ENCODE peak calls at places on chromosome 11, in ten cellular contexts. Q is NCI-H2081; D is cardiac muscle cell; J is NCI-H1092; Z is nephron progenitor cell; L is cerebellum; R is activated CD4-positive, alpha-beta T cell treated with anti-CD3 and anti-CD28 coated beads, Interleukin-2, amount 10 ng/mL, durations not matched to agents 7 days and 5 days; I is CD14-positive monocyte; S is CD4-positive, CD25-positive, alpha-beta regulatory T cell; G is HAP-1. M is an unnamed sample.

GRCh38 chr11:48043998-48044512 is 63.7 kb downstream of the PTPRJ start:
- DNase-seq in Q (no peak), J (no peak), Z (no peak), D (no peak), L (no peak), G (no peak), S (no peak), R (no peak), I (no peak), M (no peak)

GRCh38 chr11:77381749-77382693 is 80.5 kb upstream of the GDPD4 start:
- DNase-seq in Z (no peak), R (no peak), D (no peak), I (no peak), L (no peak), J (no peak), S (no peak), G (no peak), Q (no peak), M (peak)

GRCh38 chr11:17498475-17498874 is 21.8 kb upstream of the ABCC8 start:
- DNase-seq in J (no peak), Z (peak), Q (peak), I (no peak), L (peak), S (no peak), R (no peak), D (peak), G (no peak), M (no peak)

GRCh38 chr11:100785148-100785983 is 98.3 kb downstream of the ARHGAP42 start:
- DNase-seq in Z (no peak), R (no peak), G (no peak), J (no peak), D (peak), S (no peak), Q (no peak), I (no peak), L (no peak), M (no peak)

GRCh38 chr11:131597875-131598274 is 227.5 kb downstream of the NTM start:
- DNase-seq in R (no peak), D (no peak), L (no peak), J (no peak), I (no peak), Q (no peak), G (no peak), S (no peak), Z (no peak), M (no peak)

GRCh38 chr11:78429209-78429608 is 11.6 kb upstream of the GAB2 start:
- DNase-seq in S (no peak), Z (no peak), R (no peak), I (no peak), L (no peak), G (no peak), J (no peak), D (no peak), Q (no peak), M (no peak)

GRCh38 chr11:86735462-86736302 is 63.3 kb upstream of the ME3 start:
- DNase-seq in J (no peak), G (no peak), I (no peak), S (no peak), D (no peak), Q (no peak), L (no peak), R (no peak), Z (no peak), M (no peak)

GRCh38 chr11:86182976-86183584 is 61.5 kb upstream of the EED start:
- DNase-seq in Z (no peak), D (no peak), R (peak), Q (no peak), J (no peak), G (no peak), L (no peak), S (peak), I (peak), M (no peak)

GRCh38 chr11:12144306-12145174 is 34.1 kb downstream of the MICAL2 start:
- DNase-seq in I (no peak), D (no peak), J (no peak), L (no peak), Q (no peak), S (no peak), R (no peak), G (no peak), Z (no peak), M (no peak)

GRCh38 chr11:68903631-68904457 is at the start of the genes IGHMBP2 and MRPL21:
- DNase-seq in L (peak), R (peak), Q (peak), I (peak), J (peak), G (peak), S (peak), Z (peak), D (peak), M (peak)

GRCh38 chr11:96748639-96749370 is 359.0 kb downstream of the JRKL start:
- DNase-seq in Q (no peak), I (no peak), J (no peak), R (no peak), S (no peak), D (no peak), Z (no peak), L (no peak), G (no peak), M (no peak)

GRCh38 chr11:29224739-29225384 is 792.0 kb downstream of the KCNA4 start:
- DNase-seq in S (no peak), L (no peak), Q (no peak), G (no peak), J (no peak), Z (peak), D (peak), R (no peak), I (no peak), M (no peak)

GRCh38 chr11:393219-394033 is 583 bp upstream of the PKP3 start:
- DNase-seq in Z (no peak), J (no peak), L (no peak), I (no peak), R (no peak), Q (no peak), S (no peak), D (no peak), G (no peak), M (no peak)

GRCh38 chr11:72251614-72252013 is 7.6 kb upstream of the PHOX2A start:
- DNase-seq in J (no peak), R (no peak), Q (no peak), S (no peak), G (no peak), L (no peak), D (no peak), Z (no peak), I (no peak), M (no peak)

GRCh38 chr11:43951231-43951630 is 8.8 kb downstream of the C11orf96 start:
- DNase-seq in S (no peak), Q (no peak), D (no peak), I (no peak), J (no peak), R (no peak), G (no peak), L (no peak), Z (no peak), M (no peak)

GRCh38 chr11:11972148-11972547 is 36.3 kb downstream of the DKK3 start:
- DNase-seq in Q (no peak), G (no peak), Z (peak), J (no peak), R (no peak), I (no peak), L (no peak), D (peak), S (no peak), M (peak)

GRCh38 chr11:6636480-6636879 is 17.3 kb upstream of the TPP1 start:
- DNase-seq in J (no peak), Q (no peak), D (no peak), I (no peak), L (no peak), G (no peak), S (no peak), Z (no peak), R (no peak), M (no peak)

GRCh38 chr11:116513894-116514293 is 258.9 kb downstream of the BUD13 start:
- DNase-seq in Z (peak), J (peak), R (peak), L (no peak), S (no peak), I (no peak), Q (peak), D (peak), G (peak), M (no peak)

GRCh38 chr11:20070459-20070858 is 89.8 kb downstream of the DBX1 start:
- DNase-seq in J (peak), Z (no peak), R (no peak), S (no peak), D (no peak), Q (peak), I (no peak), L (no peak), G (no peak), M (peak)

GRCh38 chr11:59186130-59186594 is 14.2 kb downstream of the DTX4 start:
- DNase-seq in R (peak), Q (no peak), S (peak), J (no peak), D (no peak), I (no peak), Z (peak), G (peak), L (no peak), M (peak)

GRCh38 chr11:111736191-111736590 is 30.0 kb downstream of the PPP2R1B start:
- DNase-seq in L (no peak), D (no peak), I (no peak), G (no peak), Q (no peak), S (no peak), R (no peak), Z (no peak), J (no peak), M (peak)